ENCODE peak calls at places on chromosome 17, in ten cellular contexts. V is astrocyte; T is psoas muscle; Z is lower lobe of right lung; M is Panc1; K is CD4-positive, alpha-beta memory T cell; A is stomach; O is heart right ventricle; F is fibroblast of lung; W is right cardiac atrium. E is an unnamed sample.
A peak's percentile ranks its signal among the peaks of the same experiment; 100 is the strongest.

GRCh38 chr17:43085489-43085888 is 39.7 kb downstream of the BRCA1 start:
- DNase-seq in Z (no peak), O (no peak), T (no peak), K (no peak), M (no peak), A (no peak), W (no peak), F (peak; percentile 36), V (peak; percentile 33), E (no peak)

GRCh38 chr17:66476014-66476413 is 173.6 kb downstream of the PRKCA start:
- DNase-seq in A (no peak), V (no peak), F (no peak), T (no peak), O (no peak), M (no peak), Z (no peak), W (no peak), K (no peak), E (no peak)

GRCh38 chr17:29346462-29346861 is 43.7 kb upstream of the TAOK1 start:
- DNase-seq in A (no peak), W (no peak), Z (no peak), M (no peak), O (no peak), K (no peak), V (no peak), F (no peak), T (no peak), E (no peak)

GRCh38 chr17:73304971-73305786 is 6.6 kb downstream of the CDC42EP4 start:
- DNase-seq in K (no peak), V (peak; percentile 67), M (no peak), O (peak; percentile 86), Z (peak; percentile 75), T (peak; percentile 72), F (peak; percentile 83), W (peak; percentile 87), A (peak; percentile 54), E (peak; percentile 70)

GRCh38 chr17:13477180-13477611 is 124.5 kb downstream of the HS3ST3A1 start:
- DNase-seq in M (no peak), W (no peak), Z (no peak), O (no peak), K (no peak), V (peak; percentile 73), T (no peak), F (peak; percentile 38), A (no peak), E (peak; percentile 51)

GRCh38 chr17:56751145-56751743 is 82.5 kb downstream of the C17orf67 start:
- DNase-seq in A (no peak), O (no peak), M (no peak), T (no peak), K (no peak), V (no peak), W (no peak), F (no peak), Z (no peak), E (no peak)

GRCh38 chr17:39450051-39450450 is 1.0 kb downstream of the MED1 start:
- DNase-seq in Z (no peak), K (no peak), T (no peak), O (no peak), M (no peak), V (no peak), W (no peak), A (no peak), F (no peak), E (no peak)

GRCh38 chr17:40023590-40024292 is 8.5 kb downstream of the CSF3 start:
- DNase-seq in O (peak; percentile 61), K (no peak), T (no peak), Z (peak; percentile 86), V (no peak), F (peak; percentile 61), A (peak; percentile 81), W (peak; percentile 83), M (no peak), E (no peak)

GRCh38 chr17:47099987-47100711 is 88.9 kb downstream of the CDC27 start:
- DNase-seq in A (peak; percentile 94), K (peak; percentile 93), O (peak; percentile 95), V (peak; percentile 63), Z (peak; percentile 91), F (peak; percentile 87), T (peak; percentile 93), M (peak; percentile 52), W (peak; percentile 94), E (peak; percentile 91)
- H3K27ac ChIP-seq in A (peak overlapping the region; percentile 93), K (peak overlapping the region; percentile 71), O (peak overlapping the region; percentile 82), V (peak overlapping the region; percentile 28), Z (peak overlapping the region; percentile 84), F (peak overlapping the region; percentile 67), T (peak overlapping the region; percentile 79), M (peak overlapping the region; percentile 57), W (no peak overlapping the region), E (peak overlapping the region; percentile 11)

GRCh38 chr17:8445536-8445935 is 9.9 kb downstream of the NDEL1 start:
- DNase-seq in T (no peak), Z (no peak), F (no peak), O (no peak), A (no peak), W (no peak), K (no peak), M (no peak), V (no peak), E (no peak)

GRCh38 chr17:8444506-8444905 is 8.8 kb downstream of the NDEL1 start:
- DNase-seq in A (no peak), F (no peak), V (no peak), T (no peak), M (no peak), Z (no peak), W (no peak), O (no peak), K (no peak), E (no peak)

GRCh38 chr17:8443756-8444155 is 8.1 kb downstream of the NDEL1 start:
- DNase-seq in T (no peak), M (no peak), F (no peak), K (no peak), V (no peak), W (no peak), O (no peak), Z (no peak), A (no peak), E (no peak)

GRCh38 chr17:8448310-8448709 is 12.6 kb downstream of the NDEL1 start:
- DNase-seq in W (no peak), K (no peak), V (no peak), T (no peak), F (no peak), Z (no peak), M (no peak), O (no peak), A (no peak), E (no peak)

DNA sequence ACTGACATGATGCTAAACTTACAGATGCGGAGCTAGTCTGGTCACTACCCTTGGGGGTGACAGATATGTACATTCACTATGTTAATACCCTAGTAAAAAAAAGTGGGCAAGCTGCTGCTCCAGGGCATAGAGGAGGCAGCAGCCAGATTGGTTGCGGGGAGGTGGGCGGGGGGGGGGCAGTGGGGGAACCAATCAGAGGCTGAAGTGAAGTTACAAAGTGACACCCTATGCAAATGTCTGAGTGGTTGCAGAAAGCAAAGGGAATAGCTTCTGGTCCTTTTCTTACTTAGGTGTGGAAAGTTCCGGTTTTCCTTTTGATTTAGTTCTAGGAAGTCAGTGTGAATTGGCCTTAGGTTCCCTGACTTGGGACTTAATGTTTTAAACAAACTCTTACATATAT is 12.1 kb downstream of the NDEL1 start:
- DNase-seq in Z (no peak), F (no peak), M (no peak), W (no peak), O (no peak), A (no peak), K (no peak), T (no peak), V (no peak), E (no peak)
- H3K27me3 ChIP-seq in Z (no peaks in the 10 kb centered on the region), F (no peaks in the 10 kb centered on the region), M (no peaks in the 10 kb centered on the region), W (no peaks in the 10 kb centered on the region), O (no peaks in the 10 kb centered on the region), A (no peaks in the 10 kb centered on the region), K (no peaks in the 10 kb centered on the region), T (no peaks in the 10 kb centered on the region), V (no peaks in the 10 kb centered on the region), E (no peaks in the 10 kb centered on the region)

GRCh38 chr17:44971776-44972483 is 3.8 kb upstream of the C1QL1 start:
- DNase-seq in F (peak; percentile 24), V (peak; percentile 73), Z (no peak), M (no peak), K (no peak), W (no peak), A (no peak), O (no peak), T (no peak), E (peak; percentile 49)

GRCh38 chr17:44968225-44969143 is at the start of gene C1QL1:
- DNase-seq in M (no peak), A (peak; percentile 92), F (peak; percentile 84), W (peak; percentile 94), T (peak; percentile 92), O (peak; percentile 91), Z (peak; percentile 91), K (peak; percentile 76), V (peak; percentile 63), E (peak; percentile 71)

GRCh38 chr17:44967907-44968224 is 237 bp downstream of the C1QL1 start:
- DNase-seq in W (no peak), K (peak; percentile 11), M (no peak), A (no peak), V (no peak), F (no peak), T (no peak), Z (no peak), O (no peak), E (no peak)

GRCh38 chr17:44969144-44969780 is 1.2 kb upstream of the C1QL1 start:
- DNase-seq in T (no peak), K (peak; percentile 14), O (no peak), M (no peak), F (no peak), Z (no peak), W (no peak), A (no peak), V (no peak), E (no peak)

DNA sequence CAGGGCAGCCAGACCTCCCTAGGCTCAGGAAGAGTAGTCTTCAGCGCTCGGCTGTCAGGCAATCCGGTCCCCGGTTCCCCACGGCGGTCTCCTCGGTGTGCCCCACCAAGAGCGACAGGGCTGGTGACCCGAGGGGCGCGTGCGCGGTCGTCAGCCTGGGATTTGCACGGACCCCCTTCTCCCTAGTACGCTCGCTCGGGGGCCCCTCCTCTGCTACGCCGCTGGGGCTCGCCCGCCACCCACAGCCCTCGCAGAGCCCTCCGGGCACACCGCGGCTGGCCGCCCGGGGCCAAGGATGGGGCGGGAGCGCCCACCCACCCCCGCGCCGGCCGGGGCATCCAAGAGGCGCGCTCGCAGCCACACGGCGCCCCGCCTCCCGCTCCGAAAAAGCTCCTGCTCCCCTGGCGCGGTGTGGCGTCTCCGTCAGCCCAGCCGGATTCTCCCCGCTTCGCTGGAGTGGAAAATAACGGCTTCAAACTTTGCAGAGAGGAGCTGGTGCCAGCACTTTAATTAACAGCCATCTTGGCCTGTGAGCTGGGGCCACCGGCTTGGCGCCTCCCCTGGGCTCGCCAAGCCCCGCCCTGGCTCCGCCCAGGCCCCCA is 2.1 kb upstream of the C1QL1 start:
- DNase-seq in A (no peak), K (peak; percentile 14), M (no peak), F (no peak), V (peak; percentile 20), Z (no peak), O (peak; percentile 35), W (peak; percentile 49), T (no peak), E (no peak)
- H3K27ac ChIP-seq in A (peak overlapping the region; percentile 60), K (no peak overlapping the region), M (no peak overlapping the region), F (no peak overlapping the region), V (no peak overlapping the region), Z (no peak overlapping the region), O (peak overlapping the region; percentile 69), W (peak overlapping the region; percentile 31), T (no peak overlapping the region), E (no peak overlapping the region)

GRCh38 chr17:79788989-79789942 is 7.6 kb downstream of the CBX8 start:
- DNase-seq in T (no peak), A (no peak), O (no peak), Z (peak; percentile 45), W (peak; percentile 10), M (no peak), K (no peak), F (no peak), V (no peak), E (no peak)

GRCh38 chr17:79791354-79792123 is 5.3 kb downstream of the CBX8 start:
- DNase-seq in A (no peak), Z (peak; percentile 38), T (no peak), M (no peak), O (no peak), V (no peak), F (no peak), K (no peak), W (peak; percentile 11), E (no peak)

GRCh38 chr17:79788455-79788854 is 8.4 kb downstream of the CBX8 start:
- DNase-seq in Z (peak; percentile 6), W (peak; percentile 1), K (no peak), A (no peak), V (no peak), F (no peak), O (no peak), T (no peak), M (no peak), E (no peak)

GRCh38 chr17:79790805-79791353 is 6.0 kb downstream of the CBX8 start:
- DNase-seq in M (no peak), A (no peak), Z (no peak), F (no peak), W (peak; percentile 14), T (no peak), K (no peak), O (no peak), V (no peak), E (no peak)

GRCh38 chr17:79789943-79790804 is 6.7 kb downstream of the CBX8 start:
- DNase-seq in F (no peak), Z (peak; percentile 73), W (peak; percentile 50), O (no peak), T (peak; percentile 55), A (no peak), M (no peak), V (no peak), K (no peak), E (no peak)
- H3K27me3 ChIP-seq in F (peaks cover 38% of the 10 kb centered on the region), Z (peaks cover 80% of the 10 kb centered on the region), W (no peaks in the 10 kb centered on the region), O (peaks cover 86% of the 10 kb centered on the region), T (peaks cover 38% of the 10 kb centered on the region), A (peaks cover 60% of the 10 kb centered on the region), M (no peaks in the 10 kb centered on the region), V (peaks cover 48% of the 10 kb centered on the region), K (peaks cover 23% of the 10 kb centered on the region), E (peaks cover 40% of the 10 kb centered on the region)

E was measured in brain microvascular endothelial cell.